ENCODE peak calls at places on chromosome 17, in eight cellular contexts. V, S, Y, A, U, B, C and K are unnamed samples.

GRCh38 chr17:79628861-79629547 is 18.2 kb upstream of the RBFOX3 start:
- DNase-seq in B (no peak), S (no peak), V (no peak), A (no peak), Y (no peak), U (peak; percentile 2), C (no peak), K (no peak)

GRCh38 chr17:82449136-82449882 is 1.2 kb downstream of the CYBC1 start:
- DNase-seq in U (no peak), V (no peak), C (no peak), Y (peak; percentile 54), A (no peak), B (peak; percentile 51), S (no peak), K (no peak)

GRCh38 chr17:70517808-70518207 is 348.5 kb downstream of the KCNJ2 start:
- DNase-seq in V (no peak), B (no peak), Y (no peak), S (no peak), U (no peak), C (no peak), A (no peak), K (no peak)

GRCh38 chr17:73278049-73278464 is 16.4 kb upstream of the CPSF4L start:
- DNase-seq in Y (no peak), U (peak; percentile 53), S (no peak), A (peak; percentile 72), B (no peak), C (peak; percentile 72), V (no peak), K (no peak)

GRCh38 chr17:35554668-35555067 is 6.0 kb downstream of the SLFN14 start:
- DNase-seq in V (no peak), B (no peak), C (no peak), U (no peak), S (no peak), A (no peak), Y (no peak), K (no peak)

GRCh38 chr17:57086069-57086930 is 1.3 kb downstream of the AKAP1 start:
- DNase-seq in A (no peak), V (peak; percentile 29), C (peak; percentile 50), B (no peak), U (no peak), S (peak; percentile 12), Y (no peak), K (peak; percentile 34)

GRCh38 chr17:49490271-49490670 is 4.8 kb upstream of the NGFR start:
- DNase-seq in S (no peak), A (no peak), B (no peak), C (no peak), V (no peak), U (no peak), Y (no peak), K (no peak)

GRCh38 chr17:39903158-39903884 is 15.1 kb downstream of the GSDMB start:
- DNase-seq in U (no peak), V (no peak), A (no peak), S (no peak), Y (no peak), B (no peak), C (no peak), K (no peak)

GRCh38 chr17:40422990-40423611 is 5.4 kb upstream of the TOP2A start:
- DNase-seq in V (no peak), C (no peak), Y (no peak), A (no peak), B (no peak), U (no peak), S (no peak), K (no peak)

GRCh38 chr17:57499648-57500049 is 243.3 kb downstream of the MSI2 start:
- DNase-seq in V (no peak), Y (no peak), A (no peak), S (no peak), B (no peak), C (peak; percentile 55), U (no peak), K (no peak)

GRCh38 chr17:13601776-13602551 is at the start of gene HS3ST3A1:
- DNase-seq in B (no peak), S (peak; percentile 84), A (peak; percentile 5), V (no peak), U (peak; percentile 37), C (no peak), Y (peak; percentile 29), K (peak; percentile 68)

GRCh38 chr17:7241047-7241733 is 1.1 kb downstream of the GABARAP start:
- DNase-seq in V (no peak), U (no peak), C (no peak), S (no peak), B (no peak), Y (no peak), A (no peak), K (no peak)

GRCh38 chr17:31297090-31297489 is at the start of gene OMG:
- DNase-seq in V (no peak), U (no peak), B (no peak), Y (no peak), A (no peak), S (no peak), C (no peak), K (no peak)

DNA sequence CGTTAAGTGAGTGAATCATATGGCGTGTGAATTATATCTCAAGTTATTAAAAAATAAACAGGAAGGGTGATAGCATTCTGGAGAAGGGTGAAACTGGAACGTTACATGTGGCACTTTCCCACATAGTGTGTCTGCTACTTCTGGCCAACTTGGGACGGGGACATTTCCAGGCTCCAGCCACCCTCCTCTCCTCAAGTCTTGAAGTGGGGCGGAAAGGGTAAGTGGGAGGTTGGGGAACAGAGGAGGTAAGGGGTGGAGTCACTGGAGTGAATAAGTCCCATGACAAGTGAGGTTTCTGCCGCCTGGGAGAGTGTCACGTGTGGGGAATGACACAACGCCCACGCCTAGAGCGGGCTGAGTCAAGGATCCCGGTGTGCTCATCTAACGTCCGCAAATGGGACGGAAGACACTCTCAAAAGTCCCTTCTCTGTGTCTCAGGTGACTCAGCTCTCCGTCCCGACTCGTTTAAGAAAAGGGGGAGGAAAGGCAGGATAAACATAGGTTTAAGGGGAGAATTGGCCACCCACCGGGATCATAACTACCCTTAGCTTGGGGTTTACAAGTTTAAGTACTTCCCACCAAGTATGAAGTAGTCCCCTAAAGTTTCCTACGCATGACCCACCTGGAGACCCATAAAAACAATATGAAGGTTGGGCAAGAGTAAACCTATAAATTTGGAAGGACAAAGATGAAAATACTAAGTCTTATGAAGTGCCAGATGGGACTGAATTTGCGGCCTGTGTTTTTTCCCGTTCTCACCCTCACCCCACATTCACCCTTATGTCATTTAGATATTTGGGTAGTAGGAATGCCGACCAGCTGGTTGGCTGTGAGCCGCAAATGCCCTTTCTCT is 1.2 kb upstream of the SPAG9 start:
- DNase-seq in A (peak; percentile 95), B (no peak), U (peak; percentile 88), C (peak; percentile 94), S (peak; percentile 95), V (peak; percentile 95), Y (peak; percentile 93), K (peak; percentile 57)
- TF ChIP-seq CTCF in A (no peak), B (no peak), U (no peak), C (no peak), S (no peak), V (peak; percentile 4), Y (no peak), K (no peak)

DNA sequence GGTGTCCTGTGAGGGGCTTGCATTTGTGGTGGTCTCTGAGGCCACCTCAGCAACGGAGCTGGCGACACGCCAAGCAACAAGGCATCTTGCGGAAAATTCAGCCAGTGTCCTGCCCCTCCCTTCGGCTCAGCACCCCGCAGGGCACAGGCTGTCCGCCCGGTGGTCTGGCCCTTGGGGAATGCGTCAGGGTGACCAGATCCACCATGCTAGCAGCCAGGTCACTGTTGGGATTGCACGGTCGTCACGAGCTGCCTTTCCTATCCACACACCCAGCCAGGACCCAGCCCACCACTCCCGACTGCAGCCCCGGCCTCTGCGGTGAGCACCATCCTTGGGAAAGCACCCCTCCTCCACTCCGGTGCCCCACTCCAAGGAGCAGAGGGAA is 221.2 kb downstream of the NTN1 start:
- DNase-seq in Y (no peak), C (no peak), V (no peak), B (no peak), S (no peak), A (no peak), U (peak; percentile 49), K (no peak)
- TF ChIP-seq CTCF in Y (no peak), C (no peak), V (no peak), B (no peak), S (no peak), A (no peak), U (no peak), K (no peak)

GRCh38 chr17:22694362-22695227 is 1002.3 kb downstream of the KCNJ18 start:
- DNase-seq in A (no peak), U (no peak), V (no peak), Y (no peak), B (no peak), C (no peak), S (no peak), K (no peak)
- TF ChIP-seq CTCF in A (peak; percentile 9), U (no peak), V (no peak), Y (no peak), B (no peak), C (no peak), S (peak; percentile 65), K (peak; percentile 41)

GRCh38 chr17:14873540-14873939 is 391.6 kb downstream of the PMP22 start:
- DNase-seq in C (no peak), U (no peak), Y (no peak), V (no peak), B (no peak), S (no peak), A (no peak), K (no peak)

GRCh38 chr17:14873996-14874395 is 391.1 kb downstream of the PMP22 start:
- DNase-seq in S (no peak), V (no peak), B (no peak), C (no peak), U (no peak), A (no peak), Y (no peak), K (no peak)

GRCh38 chr17:14871921-14872320 is 393.2 kb downstream of the PMP22 start:
- DNase-seq in S (no peak), V (no peak), C (no peak), Y (no peak), U (no peak), A (no peak), B (no peak), K (no peak)

DNA sequence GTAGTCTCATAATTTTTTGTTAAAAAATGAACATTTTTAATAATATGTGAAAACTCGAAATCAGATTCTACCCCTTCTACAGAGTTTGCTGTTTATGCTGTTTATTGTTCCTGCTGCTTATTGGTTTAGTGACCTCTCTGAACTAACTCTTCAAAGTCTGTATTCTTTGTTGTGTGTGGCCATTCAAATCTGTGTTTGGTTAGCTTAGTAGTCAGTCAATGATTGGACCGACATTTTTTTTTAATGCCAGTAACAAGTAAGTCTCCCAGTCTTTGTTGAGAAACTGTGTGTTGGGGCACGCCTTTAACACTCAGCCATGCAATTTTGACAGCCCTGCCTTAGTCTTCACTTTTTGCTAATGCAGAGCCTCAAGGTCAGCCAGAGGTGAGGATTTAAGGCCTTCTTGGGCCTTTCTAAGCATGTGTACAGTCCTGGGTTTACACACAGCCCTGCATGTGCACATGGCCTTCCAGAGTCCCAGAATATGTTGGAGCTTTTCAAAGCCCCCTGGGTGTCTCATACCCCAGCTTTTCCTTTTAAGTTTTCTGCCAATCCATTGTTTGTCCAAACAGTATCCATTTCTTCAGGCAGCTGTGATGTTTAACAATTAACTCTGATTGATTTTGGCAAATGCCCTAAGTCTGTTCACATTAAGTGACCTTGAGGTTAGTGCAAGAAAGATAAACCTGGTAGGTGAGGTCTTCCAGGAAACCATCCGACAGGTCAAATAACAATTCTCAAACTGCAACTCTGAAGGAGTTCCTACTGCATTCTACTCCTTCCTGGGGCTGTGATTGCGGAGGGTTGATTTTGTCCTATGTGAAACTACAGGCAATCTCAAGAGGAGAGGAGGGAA is 389.3 kb downstream of the PMP22 start:
- DNase-seq in V (no peak), B (no peak), U (no peak), C (no peak), S (no peak), A (no peak), Y (no peak), K (no peak)
- TF ChIP-seq CTCF in V (no peak), B (no peak), U (no peak), C (no peak), S (no peak), A (no peak), Y (no peak), K (no peak)